ENCODE peak calls at places on chromosomes 12 and 14, in seven cellular contexts. K is activated CD8-positive, alpha-beta memory T cell treated with anti-CD3 and anti-CD28 coated beads for 4 hours; T is GM06990; A is kidney tubule cell; S is HFFc6; W is EL; F is T-helper 1 cell. U is an unnamed sample.
A peak's percentile ranks its signal among the peaks of the same experiment; 100 is the strongest.

GRCh38 chr12:50353404-50353803 is 43.0 kb downstream of the FAM186A start:
- DNase-seq in K (no peak), T (no peak), A (no peak), S (no peak), W (no peak), F (no peak), U (no peak)

GRCh38 chr14:101322223-101322622 is 239.1 kb upstream of the DIO3 start:
- DNase-seq in K (no peak), T (no peak), A (no peak), S (no peak), W (no peak), F (no peak), U (no peak)

GRCh38 chr14:60323199-60323891 is 74.3 kb downstream of the PPM1A start:
- DNase-seq in K (no peak), T (no peak), A (no peak), S (no peak), W (no peak), F (no peak), U (no peak)

GRCh38 chr12:67910360-67911292 is 78.6 kb upstream of the IFNG-AS1 start:
- DNase-seq in K (no peak), T (no peak), A (peak; percentile 98), S (peak; percentile 98), W (peak; percentile 97), F (no peak), U (peak; percentile 97)

GRCh38 chr12:80056232-80056631 is 43.1 kb upstream of the OTOGL start:
- DNase-seq in K (no peak), T (no peak), A (no peak), S (no peak), W (no peak), F (no peak), U (no peak)

GRCh38 chr12:48067250-48067938 is 38.5 kb downstream of the SENP1 start:
- DNase-seq in K (no peak), T (no peak), A (no peak), S (no peak), W (no peak), F (no peak), U (no peak)

GRCh38 chr12:64682572-64683277 is 72.4 kb downstream of the RASSF3 start:
- DNase-seq in K (no peak), T (no peak), A (no peak), S (no peak), W (no peak), F (no peak), U (no peak)

GRCh38 chr14:51554953-51555352 is 96.8 kb upstream of the FRMD6 start:
- DNase-seq in K (no peak), T (no peak), A (peak; percentile 68), S (peak; percentile 57), W (peak; percentile 79), F (no peak), U (peak; percentile 72)

GRCh38 chr12:49058366-49059062 is 2.1 kb downstream of the KMT2D start:
- DNase-seq in K (no peak), T (no peak), A (no peak), S (no peak), W (peak; percentile 10), F (no peak), U (no peak)

GRCh38 chr14:65103150-65103760 is 938 bp upstream of the MAX start:
- DNase-seq in K (no peak), T (no peak), A (peak; percentile 18), S (peak; percentile 11), W (peak; percentile 32), F (no peak), U (peak; percentile 56)

GRCh38 chr12:30909088-30909688 is 17.4 kb upstream of the TSPAN11 start:
- DNase-seq in K (no peak), T (no peak), A (no peak), S (no peak), W (no peak), F (no peak), U (no peak)

GRCh38 chr14:37559386-37559785 is 35.7 kb downstream of the FOXA1 start:
- DNase-seq in K (no peak), T (no peak), A (peak; percentile 14), S (no peak), W (no peak), F (no peak), U (peak; percentile 8)

GRCh38 chr12:71014180-71014785 is 93.7 kb upstream of the PTPRR start:
- DNase-seq in K (no peak), T (no peak), A (peak; percentile 55), S (no peak), W (no peak), F (no peak), U (peak; percentile 56)

GRCh38 chr14:30943694-30944093 is 69.3 kb downstream of the COCH start:
- DNase-seq in K (no peak), T (no peak), A (no peak), S (no peak), W (no peak), F (no peak), U (no peak)

GRCh38 chr12:2893007-2893406 is 2.3 kb downstream of the TULP3 start:
- DNase-seq in K (no peak), T (no peak), A (peak; percentile 65), S (peak; percentile 87), W (peak; percentile 89), F (no peak), U (peak; percentile 36)

GRCh38 chr14:101708853-101709532 is 52.5 kb upstream of the PPP2R5C start:
- DNase-seq in K (no peak), T (no peak), A (no peak), S (no peak), W (no peak), F (no peak), U (no peak)

GRCh38 chr12:104448475-104448874 is 8.3 kb upstream of the CHST11 start:
- DNase-seq in K (no peak), T (no peak), A (no peak), S (no peak), W (no peak), F (no peak), U (no peak)

GRCh38 chr12:129629901-129630300 is 273.9 kb downstream of the TMEM132D start:
- DNase-seq in K (no peak), T (no peak), A (no peak), S (no peak), W (no peak), F (no peak), U (no peak)

GRCh38 chr14:66568220-66568619 is 60.3 kb downstream of the GPHN start:
- DNase-seq in K (no peak), T (no peak), A (no peak), S (no peak), W (no peak), F (no peak), U (no peak)

GRCh38 chr14:99737956-99738667 is 54.0 kb downstream of the CYP46A1 start:
- DNase-seq in K (no peak), T (no peak), A (no peak), S (no peak), W (no peak), F (no peak), U (no peak)

GRCh38 chr12:69151254-69151751 is 88.1 kb upstream of the CPSF6 start:
- DNase-seq in K (no peak), T (no peak), A (no peak), S (no peak), W (no peak), F (no peak), U (no peak)

GRCh38 chr12:94649349-94650142 is 811 bp downstream of the TMCC3 start:
- DNase-seq in K (no peak), T (peak; percentile 60), A (peak; percentile 51), S (no peak), W (peak; percentile 20), F (peak; percentile 10), U (no peak)

U was measured in HT1080.